ENCODE peak calls at places on chromosomes 7 and 10, in six cellular contexts. P, O, T, Y, H and Q are unnamed samples.

GRCh38 chr7:111274882-111275281 is 184.0 kb downstream of the LRRN3 start:
- DNase-seq in O (peak), Y (no peak), H (no peak), P (peak), T (no peak), Q (no peak)

GRCh38 chr7:80387634-80388033 is 124.2 kb downstream of the GNAT3 start:
- DNase-seq in H (no peak), P (no peak), T (no peak), O (no peak), Y (no peak), Q (no peak)

GRCh38 chr10:7523656-7524055 is 112.8 kb upstream of the SFMBT2 start:
- DNase-seq in O (no peak), Y (no peak), H (no peak), P (no peak), T (no peak), Q (no peak)

GRCh38 chr7:30616318-30616717 is 21.6 kb downstream of the GARS1 start:
- DNase-seq in O (no peak), H (no peak), T (no peak), Y (no peak), P (peak), Q (no peak)

GRCh38 chr10:92965314-92965713 is 95.3 kb upstream of the CYP26C1 start:
- DNase-seq in O (peak), T (no peak), H (no peak), P (peak), Y (no peak), Q (peak)

GRCh38 chr10:112801004-112801403 is 149.0 kb upstream of the TCF7L2 start:
- DNase-seq in O (no peak), Y (no peak), T (no peak), P (no peak), H (no peak), Q (no peak)

GRCh38 chr10:8416192-8416701 is 361.8 kb downstream of the GATA3 start:
- DNase-seq in O (no peak), H (no peak), T (no peak), P (no peak), Y (no peak), Q (no peak)

GRCh38 chr7:152336754-152337368 is 98.9 kb downstream of the KMT2C start:
- DNase-seq in H (no peak), P (peak), T (no peak), Y (no peak), O (peak), Q (peak)

GRCh38 chr7:100389437-100390088 is 16.3 kb downstream of the PILRA start:
- DNase-seq in H (no peak), Y (no peak), T (no peak), O (no peak), P (no peak), Q (no peak)

GRCh38 chr7:21184956-21185355 is 242.9 kb upstream of the SP4 start:
- DNase-seq in T (no peak), H (no peak), Y (no peak), O (no peak), P (no peak), Q (no peak)

GRCh38 chr10:133356549-133356948 is 1.3 kb downstream of the FUOM start:
- DNase-seq in Y (no peak), T (no peak), P (no peak), H (no peak), O (no peak), Q (no peak)

GRCh38 chr10:124708246-124708779 is 35.9 kb downstream of the FAM53B start:
- DNase-seq in T (no peak), P (no peak), H (no peak), O (no peak), Y (no peak), Q (no peak)

GRCh38 chr10:122062831-122063674 is 74.1 kb downstream of the TACC2 start:
- DNase-seq in H (peak), O (peak), T (no peak), Y (peak), P (peak), Q (no peak)

GRCh38 chr7:67377939-67378862 is 381.6 kb downstream of the TYW1 start:
- DNase-seq in Y (peak), P (peak), H (peak), T (peak), O (peak), Q (peak)

GRCh38 chr7:50769160-50769484 is 13.6 kb downstream of the GRB10 start:
- DNase-seq in P (no peak), O (no peak), T (no peak), Y (no peak), H (no peak), Q (no peak)

GRCh38 chr10:29736325-29737208 is 101.8 kb upstream of the SVIL start:
- DNase-seq in T (no peak), O (peak), Y (no peak), P (peak), H (peak), Q (peak)

GRCh38 chr10:31242902-31243301 is 76.1 kb upstream of the ZEB1 start:
- DNase-seq in P (peak), T (no peak), Y (no peak), H (no peak), O (peak), Q (no peak)

GRCh38 chr10:43863859-43864591 is 215.3 kb upstream of the ZNF32 start:
- DNase-seq in H (no peak), T (no peak), Y (no peak), P (peak), O (peak), Q (no peak)

GRCh38 chr10:70816220-70816894 is 609 bp downstream of the SGPL1 start:
- DNase-seq in T (peak), H (peak), O (peak), P (peak), Y (no peak), Q (peak)

GRCh38 chr10:8504436-8504977 is 450.0 kb downstream of the GATA3 start:
- DNase-seq in P (no peak), Y (no peak), H (no peak), T (no peak), O (no peak), Q (no peak)

GRCh38 chr7:17787257-17787656 is 153.0 kb downstream of the SNX13 start:
- DNase-seq in T (no peak), Y (no peak), H (no peak), O (no peak), P (no peak), Q (no peak)

GRCh38 chr7:46738713-46739220 is 817.7 kb upstream of the IGFBP3 start:
- DNase-seq in Y (no peak), P (peak), H (no peak), O (no peak), T (no peak), Q (no peak)

GRCh38 chr7:157568785-157569584 is 232.2 kb downstream of the DNAJB6 start:
- DNase-seq in P (no peak), Y (peak), T (peak), O (peak), H (peak), Q (peak)

GRCh38 chr10:130018253-130018652 is 54.2 kb upstream of the EBF3 start:
- DNase-seq in H (no peak), Y (no peak), P (peak), O (peak), T (no peak), Q (no peak)

GRCh38 chr10:24299587-24300258 is 90.8 kb downstream of the KIAA1217 start:
- DNase-seq in T (no peak), Y (no peak), H (no peak), P (peak), O (peak), Q (no peak)

GRCh38 chr7:53811555-53812079 is 730.6 kb upstream of the VSTM2A start:
- DNase-seq in H (no peak), Y (peak), P (no peak), T (no peak), O (no peak), Q (no peak)

GRCh38 chr7:155879592-155879991 is 67.3 kb upstream of the SHH start:
- DNase-seq in H (no peak), Y (no peak), O (no peak), P (no peak), T (no peak), Q (no peak)

GRCh38 chr7:36668750-36669149 is 55.5 kb downstream of the AOAH start:
- DNase-seq in H (no peak), P (no peak), O (no peak), T (no peak), Y (no peak), Q (no peak)

GRCh38 chr7:149284343-149284742 is 22.3 kb downstream of the ZNF783 start:
- DNase-seq in T (peak), H (no peak), Y (no peak), P (no peak), O (no peak), Q (no peak)

GRCh38 chr7:4234498-4234855 is 447.6 kb upstream of the FOXK1 start:
- DNase-seq in Y (no peak), P (no peak), O (no peak), T (peak), H (no peak), Q (no peak)

GRCh38 chr7:52413051-52413450 is 622.4 kb upstream of the POM121L12 start:
- DNase-seq in H (no peak), P (no peak), O (no peak), Y (no peak), T (no peak), Q (no peak)

GRCh38 chr7:139570626-139571025 is 47.1 kb downstream of the CLEC2L start:
- DNase-seq in Y (no peak), P (no peak), T (no peak), H (no peak), O (no peak), Q (no peak)

GRCh38 chr10:127386606-127387327 is 162.3 kb upstream of the NPS start:
- DNase-seq in P (no peak), Y (no peak), T (no peak), O (no peak), H (no peak), Q (no peak)

GRCh38 chr10:102413053-102413705 is 5.4 kb downstream of the PSD start:
- DNase-seq in H (no peak), T (peak), P (no peak), Y (peak), O (no peak), Q (peak)

GRCh38 chr10:32577448-32577847 is 131.5 kb downstream of the CCDC7 start:
- DNase-seq in Y (no peak), O (no peak), H (no peak), P (peak), T (no peak), Q (no peak)

GRCh38 chr7:138727336-138728099 is 26.4 kb upstream of the SVOPL start:
- DNase-seq in O (no peak), T (no peak), P (no peak), H (no peak), Y (no peak), Q (no peak)